ENCODE peak calls at places on chromosome 3, in five cellular contexts. S is transverse colon; V is psoas muscle; M is CD8-positive, alpha-beta T cell; X is body of pancreas. B is an unnamed sample. For H3K4me1, the result is how much of the 10 kb centered on the place peaks cover.

GRCh38 chr3:172746476-172746875 is 4.0 kb upstream of the ECT2 start:
- DNase-seq in S (no peak), V (no peak), M (no peak), X (no peak), B (no peak)

GRCh38 chr3:156334841-156335545 is 214.6 kb downstream of the KCNAB1 start:
- DNase-seq in S (no peak), V (no peak), M (no peak), X (no peak), B (peak)

GRCh38 chr3:186283651-186284445 is 78.2 kb downstream of the DGKG start:
- DNase-seq in S (no peak), V (no peak), M (no peak), X (no peak), B (no peak)

GRCh38 chr3:193780810-193781472 is 187.9 kb downstream of the OPA1 start:
- DNase-seq in S (peak), V (peak), M (no peak), X (peak), B (peak)

GRCh38 chr3:10116138-10116460 is 624 bp downstream of the BRK1 start:
- DNase-seq in S (no peak), V (no peak), M (no peak), X (no peak), B (no peak)

GRCh38 chr3:192445768-192446644 is 281.3 kb downstream of the FGF12 start:
- DNase-seq in S (no peak), V (no peak), M (no peak), X (no peak), B (no peak)

GRCh38 chr3:134249935-134250716 is 533 bp downstream of the RYK start:
- DNase-seq in S (peak), V (peak), M (peak), X (peak), B (peak)

GRCh38 chr3:14317057-14317553 is 85.3 kb upstream of the SLC6A6 start:
- DNase-seq in S (no peak), V (no peak), M (no peak), X (no peak), B (no peak)

GRCh38 chr3:25478358-25478757 is 50.3 kb downstream of the RARB start:
- DNase-seq in S (no peak), V (no peak), M (no peak), X (no peak), B (no peak)

GRCh38 chr3:30779686-30780287 is 114.7 kb downstream of the GADL1 start:
- DNase-seq in S (no peak), V (no peak), M (no peak), X (no peak), B (peak)

GRCh38 chr3:172615296-172615695 is 92.1 kb upstream of the TNFSF10 start:
- DNase-seq in S (no peak), V (no peak), M (no peak), X (no peak), B (no peak)

GRCh38 chr3:73868688-73869315 is 244.1 kb upstream of the PDZRN3 start:
- DNase-seq in S (peak), V (no peak), M (no peak), X (peak), B (peak)

GRCh38 chr3:182486459-182486858 is 306.8 kb upstream of the ATP11B start:
- DNase-seq in S (no peak), V (no peak), M (no peak), X (no peak), B (no peak)

GRCh38 chr3:93931597-93932229 is 42.0 kb downstream of the PROS1 start:
- DNase-seq in S (no peak), V (no peak), M (no peak), X (no peak), B (no peak)

GRCh38 chr3:156628836-156629618 is 45.4 kb upstream of the TIPARP start:
- DNase-seq in S (no peak), V (no peak), M (no peak), X (no peak), B (no peak)

GRCh38 chr3:139319428-139320402 is 24.1 kb upstream of the MRPS22 start:
- DNase-seq in S (no peak), V (no peak), M (no peak), X (no peak), B (no peak)

GRCh38 chr3:108705045-108705444 is 52.2 kb downstream of the RETNLB start:
- DNase-seq in S (no peak), V (no peak), M (no peak), X (no peak), B (no peak)

GRCh38 chr3:140599009-140599408 is 78.9 kb upstream of the TRIM42 start:
- DNase-seq in S (no peak), V (no peak), M (no peak), X (no peak), B (no peak)

GRCh38 chr3:172965256-172965655 is 175.8 kb downstream of the SPATA16 start:
- DNase-seq in S (no peak), V (no peak), M (no peak), X (no peak), B (no peak)

GRCh38 chr3:10771486-10772225 is 44.4 kb upstream of the SLC6A11 start:
- DNase-seq in S (no peak), V (no peak), M (no peak), X (no peak), B (no peak)

GRCh38 chr3:196599734-196600128 is 31.3 kb downstream of the FBXO45 start:
- DNase-seq in S (no peak), V (no peak), M (no peak), X (no peak), B (no peak)

GRCh38 chr3:126528800-126529541 is 5.0 kb downstream of the CHST13 start:
- DNase-seq in S (no peak), V (no peak), M (no peak), X (peak), B (no peak)

GRCh38 chr3:147395975-147396708 is 10.2 kb downstream of the ZIC4 start:
- DNase-seq in S (no peak), V (no peak), M (no peak), X (no peak), B (no peak)

GRCh38 chr3:45095916-45096526 is 50.2 kb downstream of the CDCP1 start:
- DNase-seq in S (no peak), V (no peak), M (no peak), X (peak), B (no peak)

GRCh38 chr3:184741798-184742675 is 30.2 kb upstream of the MAGEF1 start:
- DNase-seq in S (no peak), V (no peak), M (no peak), X (no peak), B (no peak)

GRCh38 chr3:4710191-4710590 is 217.0 kb downstream of the ITPR1 start:
- DNase-seq in S (no peak), V (no peak), M (no peak), X (no peak), B (no peak)

GRCh38 chr3:150495563-150496168 is 50.6 kb downstream of the SERP1 start:
- DNase-seq in S (no peak), V (no peak), M (no peak), X (no peak), B (peak)

GRCh38 chr3:105944281-105944680 is 75.5 kb upstream of the CBLB start:
- DNase-seq in S (no peak), V (no peak), M (no peak), X (no peak), B (no peak)

GRCh38 chr3:153848701-153849100 is 272.5 kb upstream of the ARHGEF26 start:
- DNase-seq in S (no peak), V (no peak), M (no peak), X (no peak), B (no peak)

GRCh38 chr3:178845446-178846118 is 226.0 kb downstream of the ZMAT3 start:
- DNase-seq in S (no peak), V (no peak), M (no peak), X (no peak), B (no peak)

DNA sequence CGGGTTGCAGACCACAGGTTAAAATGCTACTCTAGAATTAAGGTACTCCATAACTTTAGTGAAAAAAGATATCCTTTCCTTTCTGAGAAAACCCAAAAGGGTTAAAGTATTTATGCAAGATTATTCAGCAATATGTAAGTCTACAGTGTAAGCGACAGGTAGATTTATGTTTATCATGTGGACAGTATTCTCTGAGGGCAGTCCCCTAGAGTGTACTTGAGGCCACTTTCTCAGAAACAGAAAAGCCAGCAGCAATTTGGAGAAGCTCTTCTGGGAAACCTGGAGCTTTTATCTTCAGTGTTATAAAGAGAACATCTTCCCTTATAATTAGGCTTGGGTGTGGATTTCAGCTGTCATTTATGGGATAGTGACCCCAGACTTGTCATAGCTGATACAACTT is 8.9 kb downstream of the ST3GAL6 start:
- DNase-seq in S (no peak), V (no peak), M (no peak), X (no peak), B (no peak)
- H3K4me1 ChIP-seq in S (under half), V (under half), M (under half), X (under half), B (under half)

DNA sequence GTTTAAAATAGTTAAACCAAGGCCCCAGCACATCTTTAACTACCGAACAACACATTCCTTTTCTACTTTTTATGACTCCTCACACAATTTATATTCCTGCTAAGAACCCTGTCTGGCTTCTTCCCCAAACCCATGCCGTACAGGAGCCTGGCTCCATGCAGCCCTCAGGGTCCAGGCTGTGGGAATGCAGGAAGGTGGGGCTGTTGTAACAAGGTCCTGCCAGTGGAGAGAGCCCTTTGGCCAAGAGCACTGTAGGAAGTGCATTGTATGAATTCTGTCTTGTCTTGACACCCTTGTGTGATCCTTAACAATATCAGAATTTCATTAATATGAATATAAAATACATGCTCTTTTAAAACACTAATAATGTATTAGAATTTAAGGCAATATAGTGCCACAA is 563.8 kb downstream of the TBL1XR1 start:
- DNase-seq in S (no peak), V (no peak), M (no peak), X (peak), B (no peak)
- TF ChIP-seq CTCF in S (no peak), V (no peak), M (no peak), X (no peak), B (no peak)

GRCh38 chr3:12658593-12659058 is 5.3 kb downstream of the RAF1 start:
- DNase-seq in S (no peak), V (no peak), M (no peak), X (no peak), B (no peak)

GRCh38 chr3:12660196-12660595 is 3.7 kb downstream of the RAF1 start:
- DNase-seq in S (no peak), V (no peak), M (no peak), X (no peak), B (no peak)

GRCh38 chr3:12656850-12657249 is 7.1 kb downstream of the RAF1 start:
- DNase-seq in S (no peak), V (no peak), M (no peak), X (no peak), B (no peak)

GRCh38 chr3:12661926-12662592 is 1.9 kb downstream of the RAF1 start:
- DNase-seq in S (no peak), V (no peak), M (no peak), X (no peak), B (no peak)

DNA sequence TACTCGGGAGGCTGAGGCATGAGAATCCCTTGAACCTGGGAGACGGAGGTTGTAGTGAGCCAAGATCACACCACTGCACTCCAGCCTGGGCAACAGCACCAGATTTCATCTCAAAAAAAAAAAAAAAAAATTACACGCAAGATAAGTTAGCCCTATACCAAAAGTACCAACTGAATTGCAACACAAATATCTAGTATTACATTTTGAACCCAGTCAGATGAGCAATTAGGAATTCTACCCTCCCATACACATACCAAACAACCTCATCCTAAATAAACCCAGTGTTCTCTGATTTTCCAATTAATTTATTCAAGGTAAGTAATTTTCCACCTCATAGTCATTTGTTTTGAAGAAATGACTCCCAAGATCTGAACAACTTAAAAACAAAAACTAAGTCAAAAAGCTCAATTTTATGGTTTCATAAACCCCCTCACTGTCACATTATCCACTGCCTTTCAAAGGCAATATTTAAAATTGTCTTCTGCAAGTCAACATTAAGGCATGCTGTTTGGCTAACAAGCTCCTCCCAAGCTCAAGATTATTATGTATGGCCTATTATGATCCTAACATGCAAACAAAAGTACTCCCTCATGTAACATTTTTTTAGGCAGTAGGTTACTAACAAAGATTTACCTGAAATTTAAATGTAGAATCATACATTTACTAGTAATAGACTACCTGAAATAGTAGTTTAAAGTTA is 4.5 kb downstream of the RAF1 start:
- DNase-seq in S (no peak), V (no peak), M (no peak), X (no peak), B (no peak)
- H3K4me3 ChIP-seq in S (no peak), V (peak), M (no peak), X (no peak), B (no peak)

GRCh38 chr3:189570916-189571315 is 60.3 kb upstream of the TP63 start:
- DNase-seq in S (no peak), V (no peak), M (no peak), X (no peak), B (no peak)
- H3K4me1 ChIP-seq in S (under half), V (under half), M (under half), X (under half), B (under half)

DNA sequence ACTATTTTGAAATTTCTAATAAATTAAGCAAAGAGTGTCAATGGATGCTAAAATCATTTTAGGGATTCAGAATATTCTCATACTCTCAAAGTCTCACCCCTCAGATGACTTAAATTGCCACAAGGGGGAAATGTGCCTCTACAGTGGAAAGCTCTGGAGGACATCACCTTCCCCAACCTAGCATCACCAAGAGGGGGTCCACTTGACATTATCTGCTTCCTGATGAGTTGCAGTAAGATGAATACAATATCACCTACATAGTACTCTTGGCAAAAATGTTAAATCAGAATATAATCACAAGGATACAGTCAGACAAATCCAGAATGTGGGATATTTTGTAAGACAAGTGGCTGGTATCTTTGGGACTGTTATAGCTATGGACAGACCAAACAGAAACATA is 290.1 kb downstream of the MFSD1 start:
- DNase-seq in S (no peak), V (no peak), M (no peak), X (no peak), B (no peak)
- TF ChIP-seq CTCF in S (no peak), V (no peak), M (no peak), X (no peak), B (no peak)

GRCh38 chr3:11847607-11848006 is 922 bp upstream of the TAMM41 start:
- DNase-seq in S (no peak), V (no peak), M (no peak), X (peak), B (no peak)
- H3K4me3 ChIP-seq in S (no peak), V (peak), M (peak), X (no peak), B (no peak)

GRCh38 chr3:39982665-39983357 is 173.4 kb downstream of the MYRIP start:
- DNase-seq in S (no peak), V (no peak), M (no peak), X (peak), B (no peak)

GRCh38 chr3:39980781-39981180 is 171.4 kb downstream of the MYRIP start:
- DNase-seq in S (no peak), V (no peak), M (no peak), X (no peak), B (no peak)

GRCh38 chr3:39978293-39978692 is 168.9 kb downstream of the MYRIP start:
- DNase-seq in S (no peak), V (no peak), M (no peak), X (no peak), B (no peak)

GRCh38 chr3:39980021-39980420 is 170.6 kb downstream of the MYRIP start:
- DNase-seq in S (no peak), V (no peak), M (no peak), X (no peak), B (no peak)

GRCh38 chr3:39981547-39982184 is 172.3 kb downstream of the MYRIP start:
- DNase-seq in S (no peak), V (no peak), M (no peak), X (no peak), B (no peak)
- H3K4me1 ChIP-seq in S (under half), V (under half), M (under half), X (under half), B (under half)